ENCODE peak calls at places on chromosome 19, in five cellular contexts. E is activated naive CD8-positive, alpha-beta T cell treated with anti-CD3 and anti-CD28 coated beads, Interleukin-2, amount 50 U/mL, for 24 hours; M is KBM-7; V is MV-4-11; U is GM10248. K is an unnamed sample.

GRCh38 chr19:13839938-13840750 is 36.8 kb upstream of the NANOS3 start:
- DNase-seq in E (peak), M (no peak), V (peak), U (no peak), K (peak)

GRCh38 chr19:45920458-45920857 is 5.9 kb upstream of the NANOS2 start:
- DNase-seq in E (no peak), M (peak), V (peak), U (no peak), K (no peak)

GRCh38 chr19:20423381-20424207 is 142.0 kb downstream of the ZNF737 start:
- DNase-seq in E (peak), M (no peak), V (no peak), U (peak), K (peak)

GRCh38 chr19:17229890-17230289 is 3.9 kb downstream of the OCEL1 start:
- DNase-seq in E (no peak), M (no peak), V (no peak), U (no peak), K (no peak)

GRCh38 chr19:5932146-5932545 is 18.1 kb downstream of the CAPS start:
- DNase-seq in E (no peak), M (no peak), V (no peak), U (no peak), K (no peak)

GRCh38 chr19:2328401-2329161 is at the start of the genes LSM7 and SPPL2B:
- DNase-seq in E (peak), M (peak), V (peak), U (peak), K (peak)

GRCh38 chr19:20077791-20078463 is at the start of gene ZNF90:
- DNase-seq in E (peak), M (no peak), V (no peak), U (peak), K (peak)

GRCh38 chr19:4108767-4109625 is 14.9 kb downstream of the MAP2K2 start:
- DNase-seq in E (peak), M (peak), V (peak), U (peak), K (peak)

GRCh38 chr19:31073485-31074221 is 275.6 kb downstream of the TSHZ3 start:
- DNase-seq in E (no peak), M (no peak), V (no peak), U (no peak), K (no peak)

GRCh38 chr19:49999371-50000010 is 25.7 kb downstream of the VRK3 start:
- DNase-seq in E (no peak), M (no peak), V (no peak), U (no peak), K (no peak)

GRCh38 chr19:30061557-30062330 is 119.7 kb downstream of the URI1 start:
- DNase-seq in E (no peak), M (no peak), V (no peak), U (no peak), K (no peak)

GRCh38 chr19:50046649-50047503 is 21.1 kb downstream of the ZNF473 start:
- DNase-seq in E (peak), M (peak), V (no peak), U (no peak), K (peak)

GRCh38 chr19:35479278-35479677 is 11.0 kb downstream of the KRTDAP start:
- DNase-seq in E (no peak), M (no peak), V (no peak), U (no peak), K (no peak)

GRCh38 chr19:44968118-44968517 is 12.9 kb downstream of the CLPTM1 start:
- DNase-seq in E (no peak), M (no peak), V (no peak), U (no peak), K (no peak)

GRCh38 chr19:43731854-43732253 is 16.0 kb downstream of the IRGC start:
- DNase-seq in E (no peak), M (no peak), V (peak), U (no peak), K (no peak)

GRCh38 chr19:13974073-13974472 is 21.8 kb downstream of the DCAF15 start:
- DNase-seq in E (peak), M (no peak), V (no peak), U (no peak), K (no peak)

GRCh38 chr19:34494601-34495000 is 13.0 kb downstream of the WTIP start:
- DNase-seq in E (no peak), M (no peak), V (no peak), U (no peak), K (no peak)

GRCh38 chr19:40433391-40434216 is 7.8 kb upstream of the SERTAD1 start:
- DNase-seq in E (peak), M (peak), V (peak), U (peak), K (peak)

GRCh38 chr19:40147338-40147692 is 43.9 kb upstream of the MAP3K10 start:
- DNase-seq in E (no peak), M (no peak), V (no peak), U (no peak), K (peak)

GRCh38 chr19:19488041-19488874 is 27.1 kb downstream of the TSSK6 start:
- DNase-seq in E (no peak), M (no peak), V (no peak), U (no peak), K (no peak)

GRCh38 chr19:5321851-5322681 is 18.5 kb downstream of the PTPRS start:
- DNase-seq in E (peak), M (peak), V (peak), U (peak), K (peak)

GRCh38 chr19:4518345-4519171 is at the start of gene PLIN4:
- DNase-seq in E (no peak), M (no peak), V (no peak), U (no peak), K (no peak)

GRCh38 chr19:44614313-44614712 is 950 bp downstream of the IGSF23 start:
- DNase-seq in E (no peak), M (no peak), V (no peak), U (no peak), K (no peak)

K was measured in activated CD8-positive, alpha-beta memory T cell treated with anti-CD3 and anti-CD28 coated beads, Interleukin-2, amount 10 ng/mL, durations not matched to agents 7 days and 5 days.